ENCODE peak calls at places on chromosomes 11 and 22, in four cellular contexts. One of them, this sample, is unnamed. For H3K9me1 and H3K4me1, the result is how much of the 10 kb centered on the place peaks cover.

GRCh38 chr22:36911887-36912661 is 1.4 kb upstream of the CSF2RB start:
- DNase-seq in keratinocyte: no peak
- DNase-seq in K562: no peak
- DNase-seq in IMR-90: no peak
- DNase-seq in this sample: peak

GRCh38 chr22:49733631-49734030 is 94.0 kb downstream of the BRD1 start:
- DNase-seq in keratinocyte: no peak
- DNase-seq in IMR-90: no peak
- DNase-seq in K562: no peak
- DNase-seq in this sample: no peak

GRCh38 chr11:29486301-29486700 is 530.5 kb downstream of the KCNA4 start:
- DNase-seq in K562: no peak
- DNase-seq in keratinocyte: no peak
- DNase-seq in IMR-90: no peak
- DNase-seq in this sample: no peak

GRCh38 chr11:15956302-15956701 is 400.0 kb downstream of the SOX6 start:
- DNase-seq in K562: no peak
- DNase-seq in IMR-90: no peak
- DNase-seq in keratinocyte: no peak
- DNase-seq in this sample: no peak

GRCh38 chr11:102730036-102730815 is 5.5 kb upstream of the MMP8 start:
- DNase-seq in keratinocyte: no peak
- DNase-seq in IMR-90: peak
- DNase-seq in K562: no peak
- DNase-seq in this sample: peak

GRCh38 chr11:120928506-120929062 is 95.3 kb upstream of the TBCEL start:
- DNase-seq in IMR-90: no peak
- DNase-seq in K562: no peak
- DNase-seq in keratinocyte: no peak
- DNase-seq in this sample: no peak

GRCh38 chr11:120340529-120340928 is 4.3 kb downstream of the ARHGEF12 start:
- DNase-seq in keratinocyte: no peak
- DNase-seq in IMR-90: peak
- DNase-seq in K562: no peak
- DNase-seq in this sample: peak

GRCh38 chr11:35059040-35059439 is 79.9 kb upstream of the CD44 start:
- DNase-seq in K562: no peak
- DNase-seq in keratinocyte: no peak
- DNase-seq in IMR-90: no peak
- DNase-seq in this sample: no peak

GRCh38 chr11:113378692-113379091 is 8.9 kb upstream of the ANKK1 start:
- DNase-seq in IMR-90: no peak
- DNase-seq in K562: no peak
- DNase-seq in keratinocyte: no peak
- DNase-seq in this sample: no peak
- H3K4me2 ChIP-seq in IMR-90: no peak
- H3K4me2 ChIP-seq in K562: no peak
- H3K4me2 ChIP-seq in keratinocyte: peak
- H3K4me2 ChIP-seq in this sample: no peak

DNA sequence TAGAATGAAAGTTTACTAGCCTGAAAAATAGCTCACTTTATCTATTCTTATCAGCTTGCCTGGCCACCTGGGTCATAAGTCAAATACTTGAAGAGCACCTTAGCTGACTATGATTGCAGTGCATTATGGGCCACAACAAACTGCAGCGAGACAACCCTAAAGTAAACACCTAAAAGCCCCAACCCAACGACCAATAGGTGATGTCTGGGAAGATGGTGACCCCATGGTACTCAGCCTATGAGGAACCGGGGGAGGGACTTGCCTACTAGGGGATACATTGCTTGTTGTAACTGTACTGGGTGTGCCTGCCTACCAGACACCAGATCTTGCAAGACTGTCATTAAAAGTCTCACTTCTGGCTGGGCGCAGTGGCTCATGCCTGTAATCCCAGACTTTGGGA is 35.6 kb upstream of the APOBEC3A start:
- DNase-seq in IMR-90: no peak
- DNase-seq in K562: no peak
- DNase-seq in keratinocyte: no peak
- DNase-seq in this sample: no peak
- H3K9me1 ChIP-seq in IMR-90: under half
- H3K9me1 ChIP-seq in K562: under half
- H3K9me1 ChIP-seq in keratinocyte: under half
- H3K9me1 ChIP-seq in this sample: under half

DNA sequence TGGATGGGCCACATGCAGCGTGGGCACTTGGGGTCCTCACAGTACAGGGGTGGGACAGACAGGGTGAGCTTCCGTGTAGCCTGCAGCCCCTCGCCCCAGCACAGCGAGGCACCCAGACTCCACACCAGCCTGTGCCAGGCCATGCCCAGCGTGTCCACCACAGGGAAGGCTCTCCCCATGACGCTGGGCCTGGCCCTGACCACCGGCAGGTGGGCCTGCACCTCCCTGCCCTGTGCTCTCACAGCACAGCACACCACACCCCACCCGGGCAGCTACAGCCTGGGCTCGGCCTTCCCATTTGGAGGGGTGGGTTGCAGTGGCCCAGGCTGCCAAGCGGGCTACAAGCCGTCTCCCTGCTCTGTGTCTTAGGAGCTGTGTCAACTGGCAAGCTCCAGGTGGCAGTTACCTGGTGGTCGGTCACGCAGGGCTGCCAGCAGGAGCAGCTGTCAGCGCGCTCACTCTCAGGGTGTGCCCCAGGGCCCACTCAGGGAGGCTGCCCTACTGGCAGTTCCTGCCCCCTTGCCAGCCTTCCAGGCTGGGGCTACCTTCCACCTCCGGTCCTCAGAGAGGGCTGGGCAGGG is 4.6 kb downstream of the MOB2 start:
- DNase-seq in K562: no peak
- DNase-seq in IMR-90: no peak
- DNase-seq in keratinocyte: no peak
- DNase-seq in this sample: no peak
- H3K4me1 ChIP-seq in K562: under half
- H3K4me1 ChIP-seq in IMR-90: under half
- H3K4me1 ChIP-seq in keratinocyte: under half
- H3K4me1 ChIP-seq in this sample: under half

GRCh38 chr11:20623258-20623657 is 23.9 kb downstream of the SLC6A5 start:
- DNase-seq in IMR-90: no peak
- DNase-seq in keratinocyte: no peak
- DNase-seq in K562: no peak
- DNase-seq in this sample: no peak

GRCh38 chr11:20627026-20627425 is 27.6 kb downstream of the SLC6A5 start:
- DNase-seq in IMR-90: no peak
- DNase-seq in K562: no peak
- DNase-seq in keratinocyte: no peak
- DNase-seq in this sample: no peak

GRCh38 chr11:20620988-20621387 is 21.6 kb downstream of the SLC6A5 start:
- DNase-seq in K562: no peak
- DNase-seq in keratinocyte: no peak
- DNase-seq in IMR-90: no peak
- DNase-seq in this sample: no peak

GRCh38 chr11:20621679-20622078 is 22.3 kb downstream of the SLC6A5 start:
- DNase-seq in IMR-90: no peak
- DNase-seq in keratinocyte: no peak
- DNase-seq in K562: no peak
- DNase-seq in this sample: no peak

DNA sequence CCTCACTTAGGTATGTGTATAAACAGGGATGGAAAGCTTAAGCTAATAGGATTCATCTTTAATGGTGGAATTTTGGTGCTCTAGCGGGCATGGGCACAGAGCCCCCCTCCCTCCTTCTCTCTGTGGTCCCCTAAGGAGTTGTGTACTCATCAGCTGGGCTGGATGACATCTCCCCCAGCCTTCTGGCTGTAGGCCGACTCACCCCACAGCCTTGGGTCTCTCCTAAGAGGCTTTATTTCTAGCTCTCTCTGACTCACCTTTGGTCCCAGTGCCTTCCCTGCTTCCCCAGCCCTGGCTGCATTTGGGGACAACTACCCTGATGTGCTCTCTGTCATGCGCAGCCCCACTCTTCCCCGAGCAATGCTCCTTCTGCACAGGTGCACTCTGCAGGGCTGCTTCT is 26.9 kb downstream of the SLC6A5 start:
- DNase-seq in keratinocyte: no peak
- DNase-seq in K562: no peak
- DNase-seq in IMR-90: no peak
- DNase-seq in this sample: no peak
- H3K4me2 ChIP-seq in keratinocyte: no peak
- H3K4me2 ChIP-seq in K562: no peak
- H3K4me2 ChIP-seq in IMR-90: no peak
- H3K4me2 ChIP-seq in this sample: no peak

GRCh38 chr22:46518038-46518437 is 19.4 kb downstream of the CELSR1 start:
- DNase-seq in K562: no peak
- DNase-seq in keratinocyte: no peak
- DNase-seq in IMR-90: no peak
- DNase-seq in this sample: no peak
- H3K9me1 ChIP-seq in K562: under half
- H3K9me1 ChIP-seq in keratinocyte: under half
- H3K9me1 ChIP-seq in IMR-90: under half
- H3K9me1 ChIP-seq in this sample: under half

GRCh38 chr11:129414144-129414876 is 38.7 kb downstream of the BARX2 start:
- DNase-seq in keratinocyte: no peak
- DNase-seq in IMR-90: no peak
- DNase-seq in K562: no peak
- DNase-seq in this sample: no peak
- H3K4me1 ChIP-seq in keratinocyte: under half
- H3K4me1 ChIP-seq in IMR-90: under half
- H3K4me1 ChIP-seq in K562: under half
- H3K4me1 ChIP-seq in this sample: under half

This sample was measured in endothelial cell of umbilical vein.